ENCODE peak calls at places on chromosomes 12 and 14, in ten cellular contexts. One of them, this sample, is unnamed.

GRCh38 chr12:114163766-114164165 is 197.6 kb upstream of the RBM19 start:
- DNase-seq in glutamatergic neuron: no peak
- DNase-seq in mammary epithelial cell: peak
- DNase-seq in GM12878: no peak
- DNase-seq in caudate nucleus: no peak
- DNase-seq in GOT3: peak
- DNase-seq in Peyer's patch: no peak
- DNase-seq in ELF-1: no peak
- DNase-seq in stimulated activated CD4-positive, alpha-beta T cell treated with anti-CD3 and anti-CD28 coated beads, Interleukin-4, amount 100 ng/mL, for 48 hours: no peak
- DNase-seq in GM19239: no peak
- DNase-seq in this sample: no peak

GRCh38 chr14:101357559-101358319 is 203.6 kb upstream of the DIO3 start:
- DNase-seq in glutamatergic neuron: no peak
- DNase-seq in mammary epithelial cell: no peak
- DNase-seq in GM12878: no peak
- DNase-seq in caudate nucleus: no peak
- DNase-seq in GOT3: no peak
- DNase-seq in Peyer's patch: no peak
- DNase-seq in ELF-1: no peak
- DNase-seq in stimulated activated CD4-positive, alpha-beta T cell treated with anti-CD3 and anti-CD28 coated beads, Interleukin-4, amount 100 ng/mL, for 48 hours: no peak
- DNase-seq in GM19239: no peak
- DNase-seq in this sample: no peak

GRCh38 chr14:49945448-49946319 is 52.8 kb downstream of the ARF6 start:
- DNase-seq in glutamatergic neuron: no peak
- DNase-seq in mammary epithelial cell: no peak
- DNase-seq in GM12878: no peak
- DNase-seq in caudate nucleus: no peak
- DNase-seq in GOT3: no peak
- DNase-seq in Peyer's patch: no peak
- DNase-seq in ELF-1: no peak
- DNase-seq in stimulated activated CD4-positive, alpha-beta T cell treated with anti-CD3 and anti-CD28 coated beads, Interleukin-4, amount 100 ng/mL, for 48 hours: no peak
- DNase-seq in GM19239: no peak
- DNase-seq in this sample: no peak

GRCh38 chr14:73764406-73764805 is 50.2 kb upstream of the PNMA1 start:
- DNase-seq in glutamatergic neuron: no peak
- DNase-seq in mammary epithelial cell: no peak
- DNase-seq in GM12878: no peak
- DNase-seq in caudate nucleus: no peak
- DNase-seq in GOT3: no peak
- DNase-seq in Peyer's patch: no peak
- DNase-seq in ELF-1: no peak
- DNase-seq in stimulated activated CD4-positive, alpha-beta T cell treated with anti-CD3 and anti-CD28 coated beads, Interleukin-4, amount 100 ng/mL, for 48 hours: no peak
- DNase-seq in GM19239: no peak
- DNase-seq in this sample: peak

GRCh38 chr14:92652413-92653151 is 95.8 kb downstream of the LGMN start:
- DNase-seq in glutamatergic neuron: no peak
- DNase-seq in mammary epithelial cell: no peak
- DNase-seq in GM12878: no peak
- DNase-seq in caudate nucleus: no peak
- DNase-seq in GOT3: no peak
- DNase-seq in Peyer's patch: no peak
- DNase-seq in ELF-1: no peak
- DNase-seq in stimulated activated CD4-positive, alpha-beta T cell treated with anti-CD3 and anti-CD28 coated beads, Interleukin-4, amount 100 ng/mL, for 48 hours: no peak
- DNase-seq in GM19239: no peak
- DNase-seq in this sample: no peak

GRCh38 chr12:66740257-66740656 is 61.4 kb upstream of the GRIP1 start:
- DNase-seq in glutamatergic neuron: no peak
- DNase-seq in mammary epithelial cell: peak
- DNase-seq in GM12878: no peak
- DNase-seq in caudate nucleus: no peak
- DNase-seq in GOT3: no peak
- DNase-seq in Peyer's patch: no peak
- DNase-seq in ELF-1: no peak
- DNase-seq in stimulated activated CD4-positive, alpha-beta T cell treated with anti-CD3 and anti-CD28 coated beads, Interleukin-4, amount 100 ng/mL, for 48 hours: no peak
- DNase-seq in GM19239: no peak
- DNase-seq in this sample: no peak

GRCh38 chr12:116533343-116534248 is 25.6 kb upstream of the MAP1LC3B2 start:
- DNase-seq in glutamatergic neuron: peak
- DNase-seq in mammary epithelial cell: no peak
- DNase-seq in GM12878: no peak
- DNase-seq in caudate nucleus: peak
- DNase-seq in GOT3: peak
- DNase-seq in Peyer's patch: peak
- DNase-seq in ELF-1: peak
- DNase-seq in stimulated activated CD4-positive, alpha-beta T cell treated with anti-CD3 and anti-CD28 coated beads, Interleukin-4, amount 100 ng/mL, for 48 hours: peak
- DNase-seq in GM19239: peak
- DNase-seq in this sample: peak

GRCh38 chr12:127328867-127329266 is 938.1 kb upstream of the TMEM132C start:
- DNase-seq in glutamatergic neuron: no peak
- DNase-seq in mammary epithelial cell: no peak
- DNase-seq in GM12878: no peak
- DNase-seq in caudate nucleus: no peak
- DNase-seq in GOT3: no peak
- DNase-seq in Peyer's patch: no peak
- DNase-seq in ELF-1: no peak
- DNase-seq in stimulated activated CD4-positive, alpha-beta T cell treated with anti-CD3 and anti-CD28 coated beads, Interleukin-4, amount 100 ng/mL, for 48 hours: no peak
- DNase-seq in GM19239: no peak
- DNase-seq in this sample: no peak

GRCh38 chr12:67096533-67097318 is 172.4 kb upstream of the CAND1 start:
- DNase-seq in glutamatergic neuron: no peak
- DNase-seq in mammary epithelial cell: peak
- DNase-seq in GM12878: no peak
- DNase-seq in caudate nucleus: no peak
- DNase-seq in GOT3: no peak
- DNase-seq in Peyer's patch: no peak
- DNase-seq in ELF-1: no peak
- DNase-seq in stimulated activated CD4-positive, alpha-beta T cell treated with anti-CD3 and anti-CD28 coated beads, Interleukin-4, amount 100 ng/mL, for 48 hours: no peak
- DNase-seq in GM19239: no peak
- DNase-seq in this sample: no peak

GRCh38 chr14:24236689-24237462 is 4.1 kb downstream of the GMPR2 start:
- DNase-seq in glutamatergic neuron: no peak
- DNase-seq in mammary epithelial cell: no peak
- DNase-seq in GM12878: no peak
- DNase-seq in caudate nucleus: no peak
- DNase-seq in GOT3: no peak
- DNase-seq in Peyer's patch: no peak
- DNase-seq in ELF-1: no peak
- DNase-seq in stimulated activated CD4-positive, alpha-beta T cell treated with anti-CD3 and anti-CD28 coated beads, Interleukin-4, amount 100 ng/mL, for 48 hours: no peak
- DNase-seq in GM19239: no peak
- DNase-seq in this sample: no peak

GRCh38 chr12:126545411-126545810 is 1480.2 kb downstream of the AACS start:
- DNase-seq in glutamatergic neuron: no peak
- DNase-seq in mammary epithelial cell: no peak
- DNase-seq in GM12878: no peak
- DNase-seq in caudate nucleus: no peak
- DNase-seq in GOT3: no peak
- DNase-seq in Peyer's patch: no peak
- DNase-seq in ELF-1: no peak
- DNase-seq in stimulated activated CD4-positive, alpha-beta T cell treated with anti-CD3 and anti-CD28 coated beads, Interleukin-4, amount 100 ng/mL, for 48 hours: no peak
- DNase-seq in GM19239: no peak
- DNase-seq in this sample: no peak

GRCh38 chr14:58977366-58977765 is 211.1 kb upstream of the DAAM1 start:
- DNase-seq in glutamatergic neuron: no peak
- DNase-seq in mammary epithelial cell: no peak
- DNase-seq in GM12878: no peak
- DNase-seq in caudate nucleus: no peak
- DNase-seq in GOT3: no peak
- DNase-seq in Peyer's patch: no peak
- DNase-seq in ELF-1: no peak
- DNase-seq in stimulated activated CD4-positive, alpha-beta T cell treated with anti-CD3 and anti-CD28 coated beads, Interleukin-4, amount 100 ng/mL, for 48 hours: no peak
- DNase-seq in GM19239: no peak
- DNase-seq in this sample: no peak

GRCh38 chr12:16880864-16881285 is 274.9 kb upstream of the LMO3 start:
- DNase-seq in glutamatergic neuron: peak
- DNase-seq in mammary epithelial cell: no peak
- DNase-seq in GM12878: no peak
- DNase-seq in caudate nucleus: no peak
- DNase-seq in GOT3: no peak
- DNase-seq in Peyer's patch: peak
- DNase-seq in ELF-1: peak
- DNase-seq in stimulated activated CD4-positive, alpha-beta T cell treated with anti-CD3 and anti-CD28 coated beads, Interleukin-4, amount 100 ng/mL, for 48 hours: no peak
- DNase-seq in GM19239: no peak
- DNase-seq in this sample: peak

GRCh38 chr12:51403744-51404143 is 12.5 kb upstream of the GALNT6 start:
- DNase-seq in glutamatergic neuron: no peak
- DNase-seq in mammary epithelial cell: no peak
- DNase-seq in GM12878: no peak
- DNase-seq in caudate nucleus: no peak
- DNase-seq in GOT3: no peak
- DNase-seq in Peyer's patch: peak
- DNase-seq in ELF-1: no peak
- DNase-seq in stimulated activated CD4-positive, alpha-beta T cell treated with anti-CD3 and anti-CD28 coated beads, Interleukin-4, amount 100 ng/mL, for 48 hours: no peak
- DNase-seq in GM19239: no peak
- DNase-seq in this sample: no peak

GRCh38 chr12:122203301-122203967 is at the start of gene B3GNT4:
- DNase-seq in glutamatergic neuron: peak
- DNase-seq in mammary epithelial cell: peak
- DNase-seq in GM12878: no peak
- DNase-seq in caudate nucleus: peak
- DNase-seq in GOT3: no peak
- DNase-seq in Peyer's patch: peak
- DNase-seq in ELF-1: peak
- DNase-seq in stimulated activated CD4-positive, alpha-beta T cell treated with anti-CD3 and anti-CD28 coated beads, Interleukin-4, amount 100 ng/mL, for 48 hours: peak
- DNase-seq in GM19239: no peak
- DNase-seq in this sample: peak

GRCh38 chr12:111034911-111035577 is 114.7 kb upstream of the MYL2 start:
- DNase-seq in glutamatergic neuron: peak
- DNase-seq in mammary epithelial cell: peak
- DNase-seq in GM12878: no peak
- DNase-seq in caudate nucleus: no peak
- DNase-seq in GOT3: no peak
- DNase-seq in Peyer's patch: no peak
- DNase-seq in ELF-1: peak
- DNase-seq in stimulated activated CD4-positive, alpha-beta T cell treated with anti-CD3 and anti-CD28 coated beads, Interleukin-4, amount 100 ng/mL, for 48 hours: no peak
- DNase-seq in GM19239: no peak
- DNase-seq in this sample: no peak

GRCh38 chr14:73295198-73295796 is 58.0 kb downstream of the PAPLN start:
- DNase-seq in glutamatergic neuron: no peak
- DNase-seq in mammary epithelial cell: peak
- DNase-seq in GM12878: no peak
- DNase-seq in caudate nucleus: no peak
- DNase-seq in GOT3: no peak
- DNase-seq in Peyer's patch: no peak
- DNase-seq in ELF-1: no peak
- DNase-seq in stimulated activated CD4-positive, alpha-beta T cell treated with anti-CD3 and anti-CD28 coated beads, Interleukin-4, amount 100 ng/mL, for 48 hours: no peak
- DNase-seq in GM19239: no peak
- DNase-seq in this sample: no peak

GRCh38 chr12:16545836-16546235 is 60.1 kb downstream of the LMO3 start:
- DNase-seq in glutamatergic neuron: no peak
- DNase-seq in mammary epithelial cell: no peak
- DNase-seq in GM12878: no peak
- DNase-seq in caudate nucleus: no peak
- DNase-seq in GOT3: no peak
- DNase-seq in Peyer's patch: no peak
- DNase-seq in ELF-1: no peak
- DNase-seq in stimulated activated CD4-positive, alpha-beta T cell treated with anti-CD3 and anti-CD28 coated beads, Interleukin-4, amount 100 ng/mL, for 48 hours: no peak
- DNase-seq in GM19239: no peak
- DNase-seq in this sample: no peak

GRCh38 chr14:52987514-52987913 is 36.7 kb upstream of the FERMT2 start:
- DNase-seq in glutamatergic neuron: no peak
- DNase-seq in mammary epithelial cell: no peak
- DNase-seq in GM12878: no peak
- DNase-seq in caudate nucleus: no peak
- DNase-seq in GOT3: no peak
- DNase-seq in Peyer's patch: no peak
- DNase-seq in ELF-1: no peak
- DNase-seq in stimulated activated CD4-positive, alpha-beta T cell treated with anti-CD3 and anti-CD28 coated beads, Interleukin-4, amount 100 ng/mL, for 48 hours: no peak
- DNase-seq in GM19239: no peak
- DNase-seq in this sample: no peak

GRCh38 chr14:69241577-69241976 is 18.4 kb upstream of the GALNT16 start:
- DNase-seq in glutamatergic neuron: no peak
- DNase-seq in mammary epithelial cell: no peak
- DNase-seq in GM12878: no peak
- DNase-seq in caudate nucleus: no peak
- DNase-seq in GOT3: no peak
- DNase-seq in Peyer's patch: no peak
- DNase-seq in ELF-1: no peak
- DNase-seq in stimulated activated CD4-positive, alpha-beta T cell treated with anti-CD3 and anti-CD28 coated beads, Interleukin-4, amount 100 ng/mL, for 48 hours: no peak
- DNase-seq in GM19239: no peak
- DNase-seq in this sample: peak

GRCh38 chr12:131167334-131167733 is 213.6 kb downstream of the ADGRD1 start:
- DNase-seq in glutamatergic neuron: no peak
- DNase-seq in mammary epithelial cell: no peak
- DNase-seq in GM12878: no peak
- DNase-seq in caudate nucleus: no peak
- DNase-seq in GOT3: no peak
- DNase-seq in Peyer's patch: no peak
- DNase-seq in ELF-1: no peak
- DNase-seq in stimulated activated CD4-positive, alpha-beta T cell treated with anti-CD3 and anti-CD28 coated beads, Interleukin-4, amount 100 ng/mL, for 48 hours: no peak
- DNase-seq in GM19239: no peak
- DNase-seq in this sample: peak

GRCh38 chr12:9333129-9333528 is 124.9 kb upstream of the PZP start:
- DNase-seq in glutamatergic neuron: no peak
- DNase-seq in mammary epithelial cell: no peak
- DNase-seq in GM12878: no peak
- DNase-seq in caudate nucleus: no peak
- DNase-seq in GOT3: no peak
- DNase-seq in Peyer's patch: no peak
- DNase-seq in ELF-1: no peak
- DNase-seq in stimulated activated CD4-positive, alpha-beta T cell treated with anti-CD3 and anti-CD28 coated beads, Interleukin-4, amount 100 ng/mL, for 48 hours: no peak
- DNase-seq in GM19239: no peak
- DNase-seq in this sample: no peak

GRCh38 chr12:30756074-30756473 is 1.3 kb upstream of the CAPRIN2 start:
- DNase-seq in glutamatergic neuron: peak
- DNase-seq in mammary epithelial cell: no peak
- DNase-seq in GM12878: no peak
- DNase-seq in caudate nucleus: no peak
- DNase-seq in GOT3: no peak
- DNase-seq in Peyer's patch: no peak
- DNase-seq in ELF-1: no peak
- DNase-seq in stimulated activated CD4-positive, alpha-beta T cell treated with anti-CD3 and anti-CD28 coated beads, Interleukin-4, amount 100 ng/mL, for 48 hours: no peak
- DNase-seq in GM19239: no peak
- DNase-seq in this sample: no peak

GRCh38 chr12:95470300-95470699 is 3.7 kb upstream of the METAP2 start:
- DNase-seq in glutamatergic neuron: no peak
- DNase-seq in mammary epithelial cell: no peak
- DNase-seq in GM12878: no peak
- DNase-seq in caudate nucleus: no peak
- DNase-seq in GOT3: no peak
- DNase-seq in Peyer's patch: no peak
- DNase-seq in ELF-1: no peak
- DNase-seq in stimulated activated CD4-positive, alpha-beta T cell treated with anti-CD3 and anti-CD28 coated beads, Interleukin-4, amount 100 ng/mL, for 48 hours: no peak
- DNase-seq in GM19239: no peak
- DNase-seq in this sample: no peak

GRCh38 chr14:60327447-60328331 is 78.7 kb downstream of the PPM1A start:
- DNase-seq in glutamatergic neuron: peak
- DNase-seq in mammary epithelial cell: no peak
- DNase-seq in GM12878: peak
- DNase-seq in caudate nucleus: no peak
- DNase-seq in GOT3: no peak
- DNase-seq in Peyer's patch: peak
- DNase-seq in ELF-1: peak
- DNase-seq in stimulated activated CD4-positive, alpha-beta T cell treated with anti-CD3 and anti-CD28 coated beads, Interleukin-4, amount 100 ng/mL, for 48 hours: peak
- DNase-seq in GM19239: peak
- DNase-seq in this sample: peak

GRCh38 chr14:105012171-105012985 is 8.5 kb downstream of the CDCA4 start:
- DNase-seq in glutamatergic neuron: no peak
- DNase-seq in mammary epithelial cell: no peak
- DNase-seq in GM12878: no peak
- DNase-seq in caudate nucleus: no peak
- DNase-seq in GOT3: no peak
- DNase-seq in Peyer's patch: peak
- DNase-seq in ELF-1: no peak
- DNase-seq in stimulated activated CD4-positive, alpha-beta T cell treated with anti-CD3 and anti-CD28 coated beads, Interleukin-4, amount 100 ng/mL, for 48 hours: no peak
- DNase-seq in GM19239: no peak
- DNase-seq in this sample: no peak

GRCh38 chr14:64465208-64465821 is at the start of gene AKAP5:
- DNase-seq in glutamatergic neuron: peak
- DNase-seq in mammary epithelial cell: no peak
- DNase-seq in GM12878: no peak
- DNase-seq in caudate nucleus: peak
- DNase-seq in GOT3: no peak
- DNase-seq in Peyer's patch: peak
- DNase-seq in ELF-1: peak
- DNase-seq in stimulated activated CD4-positive, alpha-beta T cell treated with anti-CD3 and anti-CD28 coated beads, Interleukin-4, amount 100 ng/mL, for 48 hours: peak
- DNase-seq in GM19239: peak
- DNase-seq in this sample: peak

GRCh38 chr12:55072093-55072492 is 52.3 kb downstream of the NEUROD4 start:
- DNase-seq in glutamatergic neuron: peak
- DNase-seq in mammary epithelial cell: peak
- DNase-seq in GM12878: no peak
- DNase-seq in caudate nucleus: peak
- DNase-seq in GOT3: no peak
- DNase-seq in Peyer's patch: peak
- DNase-seq in ELF-1: peak
- DNase-seq in stimulated activated CD4-positive, alpha-beta T cell treated with anti-CD3 and anti-CD28 coated beads, Interleukin-4, amount 100 ng/mL, for 48 hours: peak
- DNase-seq in GM19239: no peak
- DNase-seq in this sample: peak